ENCODE peak calls at places on chromosome 2, in nine cellular contexts. Z, L, Q, R, K, P, M, U and S are unnamed samples.

GRCh38 chr2:163681765-163682164 is 54.0 kb downstream of the FIGN start:
- DNase-seq in Z (no peak), L (no peak), Q (peak), R (no peak), K (peak), P (no peak), M (peak), U (no peak), S (no peak)

GRCh38 chr2:167908786-167909185 is 338.6 kb downstream of the STK39 start:
- DNase-seq in Z (no peak), L (peak), Q (no peak), R (no peak), K (no peak), P (no peak), M (no peak), U (no peak), S (no peak)

GRCh38 chr2:128488429-128488828 is 169.8 kb upstream of the HS6ST1 start:
- DNase-seq in Z (no peak), L (no peak), Q (no peak), R (no peak), K (no peak), P (no peak), M (no peak), U (no peak), S (no peak)

GRCh38 chr2:121688820-121689219 is 39.6 kb upstream of the CLASP1 start:
- DNase-seq in Z (no peak), L (no peak), Q (no peak), R (no peak), K (no peak), P (no peak), M (no peak), U (no peak), S (no peak)

GRCh38 chr2:12325806-12326205 is 390.9 kb upstream of the TRIB2 start:
- DNase-seq in Z (no peak), L (no peak), Q (peak), R (no peak), K (peak), P (no peak), M (no peak), U (no peak), S (peak)

GRCh38 chr2:20231159-20231558 is 6.2 kb upstream of the SDC1 start:
- DNase-seq in Z (no peak), L (no peak), Q (no peak), R (no peak), K (no peak), P (no peak), M (no peak), U (no peak), S (no peak)

GRCh38 chr2:150485114-150485870 is 2.2 kb downstream of the RND3 start:
- DNase-seq in Z (peak), L (peak), Q (peak), R (no peak), K (peak), P (no peak), M (peak), U (no peak), S (peak)

GRCh38 chr2:204154863-204155262 is 218.3 kb downstream of the ICOS start:
- DNase-seq in Z (no peak), L (no peak), Q (no peak), R (no peak), K (no peak), P (no peak), M (no peak), U (no peak), S (no peak)

GRCh38 chr2:128772671-128773070 is 454.0 kb upstream of the HS6ST1 start:
- DNase-seq in Z (no peak), L (no peak), Q (no peak), R (no peak), K (no peak), P (no peak), M (peak), U (no peak), S (no peak)

GRCh38 chr2:123732563-123732962 is 292.5 kb upstream of the CNTNAP5 start:
- DNase-seq in Z (no peak), L (no peak), Q (no peak), R (no peak), K (no peak), P (no peak), M (no peak), U (no peak), S (peak)

GRCh38 chr2:96501886-96502810 is 3.0 kb downstream of the NEURL3 start:
- DNase-seq in Z (no peak), L (no peak), Q (no peak), R (no peak), K (no peak), P (no peak), M (peak), U (no peak), S (no peak)

GRCh38 chr2:39696072-39696471 is 30.4 kb downstream of the TMEM178A start:
- DNase-seq in Z (no peak), L (no peak), Q (peak), R (peak), K (peak), P (peak), M (no peak), U (no peak), S (peak)

GRCh38 chr2:127063701-127064590 is 43.0 kb downstream of the BIN1 start:
- DNase-seq in Z (no peak), L (no peak), Q (no peak), R (no peak), K (no peak), P (no peak), M (no peak), U (no peak), S (no peak)

GRCh38 chr2:171521361-171522056 is 765 bp upstream of the CYBRD1 start:
- DNase-seq in Z (no peak), L (no peak), Q (no peak), R (no peak), K (peak), P (no peak), M (no peak), U (no peak), S (no peak)

GRCh38 chr2:96960271-96960955 is 26.0 kb downstream of the FAM178B start:
- DNase-seq in Z (peak), L (peak), Q (peak), R (peak), K (peak), P (no peak), M (peak), U (peak), S (peak)

GRCh38 chr2:74146929-74147728 is 583 bp downstream of the BOLA3 start:
- DNase-seq in Z (peak), L (peak), Q (peak), R (no peak), K (peak), P (no peak), M (peak), U (no peak), S (peak)

GRCh38 chr2:120673571-120674061 is 62.1 kb upstream of the GLI2 start:
- DNase-seq in Z (no peak), L (no peak), Q (no peak), R (no peak), K (no peak), P (no peak), M (no peak), U (no peak), S (no peak)

GRCh38 chr2:216621292-216621691 is 11.9 kb upstream of the IGFBP2 start:
- DNase-seq in Z (no peak), L (no peak), Q (no peak), R (no peak), K (no peak), P (no peak), M (no peak), U (no peak), S (no peak)

GRCh38 chr2:227724394-227725039 is at the start of gene SCYGR6:
- DNase-seq in Z (no peak), L (no peak), Q (no peak), R (no peak), K (no peak), P (no peak), M (no peak), U (no peak), S (no peak)

GRCh38 chr2:227864161-227864756 is 7.2 kb upstream of the DAW1 start:
- DNase-seq in Z (no peak), L (no peak), Q (peak), R (no peak), K (peak), P (no peak), M (no peak), U (no peak), S (no peak)

GRCh38 chr2:43152711-43153627 is 73.4 kb downstream of the ZFP36L2 start:
- DNase-seq in Z (no peak), L (peak), Q (no peak), R (no peak), K (no peak), P (no peak), M (no peak), U (no peak), S (no peak)

GRCh38 chr2:201656102-201656501 is 12.8 kb upstream of the TMEM237 start:
- DNase-seq in Z (no peak), L (no peak), Q (no peak), R (no peak), K (no peak), P (no peak), M (no peak), U (peak), S (no peak)

GRCh38 chr2:45134726-45135125 is 125.5 kb upstream of the SIX2 start:
- DNase-seq in Z (no peak), L (no peak), Q (no peak), R (no peak), K (peak), P (no peak), M (no peak), U (no peak), S (peak)

GRCh38 chr2:196827356-196827755 is 18.2 kb upstream of the C2orf66 start:
- DNase-seq in Z (no peak), L (no peak), Q (no peak), R (no peak), K (no peak), P (no peak), M (no peak), U (no peak), S (peak)

GRCh38 chr2:117776888-117777287 is 37.6 kb upstream of the DDX18 start:
- DNase-seq in Z (no peak), L (no peak), Q (no peak), R (no peak), K (no peak), P (no peak), M (no peak), U (no peak), S (no peak)

GRCh38 chr2:54457326-54458023 is 1.3 kb downstream of the SPTBN1 start:
- DNase-seq in Z (peak), L (peak), Q (no peak), R (no peak), K (peak), P (no peak), M (no peak), U (no peak), S (no peak)

GRCh38 chr2:53353372-53354111 is 414.1 kb upstream of the CHAC2 start:
- DNase-seq in Z (no peak), L (no peak), Q (peak), R (no peak), K (peak), P (no peak), M (no peak), U (no peak), S (peak)

GRCh38 chr2:207226243-207226642 is 60.5 kb upstream of the KLF7 start:
- DNase-seq in Z (no peak), L (no peak), Q (no peak), R (no peak), K (no peak), P (no peak), M (no peak), U (no peak), S (peak)

GRCh38 chr2:67165141-67165990 is 231.8 kb upstream of the ETAA1 start:
- DNase-seq in Z (no peak), L (no peak), Q (peak), R (no peak), K (no peak), P (no peak), M (no peak), U (no peak), S (no peak)

GRCh38 chr2:152063325-152063924 is 35.4 kb downstream of the CACNB4 start:
- DNase-seq in Z (no peak), L (no peak), Q (no peak), R (no peak), K (no peak), P (no peak), M (no peak), U (no peak), S (no peak)

GRCh38 chr2:229971298-229971790 is 49.0 kb downstream of the FBXO36 start:
- DNase-seq in Z (no peak), L (no peak), Q (no peak), R (no peak), K (no peak), P (no peak), M (no peak), U (no peak), S (no peak)

GRCh38 chr2:229970406-229970805 is 48.1 kb downstream of the FBXO36 start:
- DNase-seq in Z (no peak), L (no peak), Q (no peak), R (no peak), K (no peak), P (no peak), M (no peak), U (no peak), S (no peak)

DNA sequence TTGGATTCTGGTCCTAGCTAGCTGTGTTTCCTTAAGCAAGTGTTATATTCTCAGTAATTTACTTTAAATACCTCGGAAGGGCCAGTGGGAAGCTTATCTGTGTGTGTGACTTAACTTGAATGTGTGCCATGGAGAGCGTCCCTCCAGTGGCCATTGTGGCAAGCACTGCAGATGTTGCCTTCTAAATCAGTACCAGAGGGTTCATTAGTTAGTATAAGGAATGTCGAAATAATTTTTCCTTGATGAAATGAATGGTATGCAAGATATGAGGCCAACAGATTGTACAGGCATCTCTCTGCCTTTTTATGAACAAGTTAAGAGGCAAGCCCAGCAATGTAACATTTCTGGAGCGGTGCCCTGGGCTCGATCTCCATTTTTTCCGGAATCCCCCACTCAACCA is 52.0 kb downstream of the FBXO36 start:
- DNase-seq in Z (no peak), L (no peak), Q (peak), R (peak), K (peak), P (peak), M (no peak), U (no peak), S (peak)
- TF ChIP-seq CTCF in Z (no peak), L (no peak), Q (no peak), R (peak), K (peak), P (peak), M (no peak), U (no peak), S (peak)

DNA sequence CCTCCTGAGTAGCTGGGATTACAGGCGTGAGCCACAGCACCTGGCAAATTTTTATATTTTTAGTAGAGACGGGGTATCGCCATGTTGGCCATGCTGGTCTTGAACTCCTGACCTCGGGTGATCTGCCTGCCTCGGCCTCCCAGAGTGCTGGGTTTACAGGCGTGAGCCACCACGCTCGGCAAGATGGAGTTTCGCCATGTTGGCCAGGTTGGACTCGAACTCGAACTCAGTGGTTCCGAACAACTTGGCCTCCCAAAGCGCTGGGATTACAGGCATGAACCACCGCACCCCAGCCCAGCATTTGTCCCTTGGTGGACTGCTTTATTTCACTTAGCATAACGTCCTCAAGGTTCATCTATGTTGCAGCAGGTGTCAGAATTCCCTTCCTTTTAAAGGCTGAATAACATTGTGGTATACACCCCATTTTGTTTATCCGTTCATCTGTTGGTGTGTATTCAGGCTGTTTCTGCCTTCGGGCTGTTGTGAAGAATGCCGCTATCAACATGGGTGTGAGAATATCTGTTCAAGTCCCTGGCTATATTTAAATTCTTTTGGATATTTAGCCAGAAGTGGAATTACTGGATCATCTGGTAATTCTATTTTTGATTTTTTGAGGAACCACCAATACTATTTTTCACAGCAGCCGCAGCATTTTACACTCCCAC is 1.2 kb upstream of the CENPA start:
- DNase-seq in Z (no peak), L (no peak), Q (no peak), R (no peak), K (no peak), P (no peak), M (no peak), U (no peak), S (no peak)
- H3K4me3 ChIP-seq in Z (no peak), L (no peak), Q (no peak), R (no peak), K (no peak), P (no peak), M (no peak), U (peak), S (no peak)

GRCh38 chr2:61419570-61419969 is 51.3 kb downstream of the USP34 start:
- DNase-seq in Z (no peak), L (no peak), Q (no peak), R (no peak), K (no peak), P (no peak), M (no peak), U (no peak), S (peak)
- TF ChIP-seq CTCF in Z (no peak), L (no peak), Q (no peak), R (no peak), K (no peak), P (no peak), M (no peak), U (no peak), S (no peak)

DNA sequence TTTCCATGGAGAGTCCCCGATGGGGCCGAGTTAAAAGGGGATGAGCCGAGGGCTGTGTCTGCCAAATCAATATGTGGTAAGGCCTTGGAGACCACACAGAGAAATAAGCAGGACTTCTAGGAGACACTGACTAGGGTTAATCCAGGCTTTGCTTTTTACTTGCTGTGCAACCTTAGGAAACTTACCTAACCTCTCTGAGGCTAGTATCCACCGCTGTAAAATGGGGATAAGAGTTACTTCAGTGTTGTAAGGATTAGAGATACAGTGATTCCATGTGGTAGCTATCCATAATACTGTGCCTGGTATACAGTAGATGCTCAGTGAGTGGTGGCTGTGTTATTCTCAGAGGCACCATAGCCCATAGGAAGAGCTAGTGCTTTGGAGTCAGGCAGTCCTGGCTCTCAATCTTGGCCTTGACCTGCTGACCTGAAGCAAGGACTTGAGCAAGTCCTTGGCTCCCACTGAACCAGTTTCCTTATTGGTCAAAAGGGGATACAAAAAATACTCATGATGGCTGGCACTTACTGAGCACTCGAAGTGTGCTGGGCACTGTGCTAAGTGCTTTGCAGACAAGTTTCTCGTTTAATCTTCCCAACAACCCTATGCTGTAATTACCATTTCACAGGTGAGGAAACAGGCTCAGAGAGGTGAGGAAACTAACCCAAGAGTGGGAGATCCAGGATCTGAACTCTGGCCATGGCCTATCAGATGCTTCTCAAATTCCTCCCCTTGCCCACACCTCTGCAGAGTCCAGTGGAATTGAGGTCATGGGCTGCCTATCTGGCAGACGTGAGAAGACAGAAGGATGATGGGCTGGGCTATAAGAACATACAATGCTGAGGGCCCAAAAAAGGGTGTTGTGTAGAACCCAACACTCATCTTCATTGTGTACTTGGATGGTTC is 12.0 kb upstream of the DES start:
- DNase-seq in Z (no peak), L (no peak), Q (no peak), R (no peak), K (peak), P (no peak), M (no peak), U (no peak), S (no peak)
- H3K4me3 ChIP-seq in Z (no peak), L (no peak), Q (no peak), R (no peak), K (no peak), P (no peak), M (no peak), U (no peak), S (no peak)

GRCh38 chr2:219498280-219499057 is at the start of gene GMPPA:
- DNase-seq in Z (peak), L (peak), Q (peak), R (peak), K (peak), P (peak), M (peak), U (peak), S (peak)
- TF ChIP-seq CTCF in Z (no peak), L (no peak), Q (no peak), R (peak), K (no peak), P (peak), M (no peak), U (no peak), S (no peak)

GRCh38 chr2:46335966-46336436 is 38.8 kb downstream of the EPAS1 start:
- DNase-seq in Z (no peak), L (no peak), Q (no peak), R (no peak), K (no peak), P (no peak), M (no peak), U (no peak), S (no peak)
- H3K4me3 ChIP-seq in Z (no peak), L (no peak), Q (no peak), R (peak), K (peak), P (peak), M (peak), U (no peak), S (no peak)

GRCh38 chr2:239735131-239735828 is 289.9 kb downstream of the NDUFA10 start:
- DNase-seq in Z (no peak), L (no peak), Q (no peak), R (no peak), K (no peak), P (no peak), M (no peak), U (no peak), S (no peak)
- TF ChIP-seq CTCF in Z (no peak), L (no peak), Q (no peak), R (no peak), K (no peak), P (no peak), M (no peak), U (no peak), S (no peak)